ENCODE peak calls at places on chromosomes 11 and 22, in eight cellular contexts. H, Q, G, N, I, X, L and U are unnamed samples.

GRCh38 chr22:48574776-48575566 is 1252.7 kb downstream of the BRD1 start:
- DNase-seq in H (no peak), Q (no peak), G (peak), N (no peak), I (peak), X (peak), L (no peak), U (peak)

GRCh38 chr11:68271023-68271780 is 571 bp downstream of the C11orf24 start:
- DNase-seq in H (peak), Q (peak), G (no peak), N (peak), I (peak), X (peak), L (peak), U (no peak)

GRCh38 chr11:61639816-61640443 is 40.3 kb upstream of the DAGLA start:
- DNase-seq in H (no peak), Q (peak), G (no peak), N (no peak), I (peak), X (no peak), L (no peak), U (no peak)

GRCh38 chr22:41052661-41053490 is 39.5 kb upstream of the EP300 start:
- DNase-seq in H (no peak), Q (peak), G (no peak), N (no peak), I (peak), X (no peak), L (no peak), U (no peak)

GRCh38 chr11:118522571-118523072 is 4.7 kb upstream of the TTC36 start:
- DNase-seq in H (no peak), Q (peak), G (no peak), N (peak), I (peak), X (no peak), L (no peak), U (no peak)

GRCh38 chr22:25030636-25031035 is 78.1 kb downstream of the KIAA1671 start:
- DNase-seq in H (no peak), Q (no peak), G (no peak), N (no peak), I (no peak), X (no peak), L (no peak), U (no peak)

GRCh38 chr11:121711900-121712424 is 259.2 kb upstream of the SORL1-AS1 start:
- DNase-seq in H (no peak), Q (no peak), G (no peak), N (no peak), I (peak), X (no peak), L (no peak), U (no peak)

GRCh38 chr11:96000064-96000463 is 76.2 kb upstream of the MTMR2 start:
- DNase-seq in H (no peak), Q (no peak), G (no peak), N (no peak), I (no peak), X (no peak), L (no peak), U (no peak)

GRCh38 chr11:71336996-71337772 is 84.8 kb upstream of the SHANK2 start:
- DNase-seq in H (no peak), Q (no peak), G (no peak), N (no peak), I (no peak), X (peak), L (no peak), U (no peak)

GRCh38 chr11:96694338-96694737 is 304.5 kb downstream of the JRKL start:
- DNase-seq in H (no peak), Q (no peak), G (no peak), N (no peak), I (no peak), X (no peak), L (no peak), U (no peak)

GRCh38 chr11:58446294-58446693 is 4.3 kb upstream of the OR5B12 start:
- DNase-seq in H (no peak), Q (peak), G (no peak), N (no peak), I (no peak), X (no peak), L (no peak), U (no peak)

GRCh38 chr11:625636-626319 is 1.0 kb upstream of the CDHR5 start:
- DNase-seq in H (no peak), Q (no peak), G (no peak), N (no peak), I (no peak), X (no peak), L (no peak), U (no peak)

GRCh38 chr11:47955356-47955755 is 25.0 kb upstream of the PTPRJ start:
- DNase-seq in H (no peak), Q (no peak), G (no peak), N (no peak), I (no peak), X (no peak), L (no peak), U (no peak)

GRCh38 chr22:49497266-49497665 is 330.4 kb downstream of the BRD1 start:
- DNase-seq in H (no peak), Q (peak), G (no peak), N (no peak), I (no peak), X (no peak), L (no peak), U (no peak)

GRCh38 chr11:57940044-57940781 is 83.5 kb upstream of the OR9Q1 start:
- DNase-seq in H (no peak), Q (peak), G (no peak), N (no peak), I (no peak), X (no peak), L (no peak), U (no peak)

GRCh38 chr22:45064313-45065268 is 54.8 kb upstream of the PHF21B start:
- DNase-seq in H (no peak), Q (peak), G (no peak), N (peak), I (no peak), X (no peak), L (peak), U (no peak)

GRCh38 chr22:37518509-37519267 is 527 bp downstream of the CARD10 start:
- DNase-seq in H (no peak), Q (no peak), G (no peak), N (no peak), I (no peak), X (no peak), L (no peak), U (no peak)

GRCh38 chr22:22710719-22711531 is 66.5 kb downstream of the GGTLC2 start:
- DNase-seq in H (peak), Q (peak), G (no peak), N (peak), I (peak), X (peak), L (peak), U (peak)

GRCh38 chr11:55726715-55727324 is 46.4 kb upstream of the OR5D13 start:
- DNase-seq in H (no peak), Q (no peak), G (no peak), N (no peak), I (peak), X (no peak), L (no peak), U (no peak)

GRCh38 chr11:27231519-27231918 is 131.5 kb downstream of the CCDC34 start:
- DNase-seq in H (no peak), Q (no peak), G (no peak), N (no peak), I (no peak), X (no peak), L (no peak), U (no peak)

GRCh38 chr11:126146454-126147192 is 64.8 kb downstream of the RPUSD4 start:
- DNase-seq in H (no peak), Q (no peak), G (no peak), N (no peak), I (peak), X (no peak), L (no peak), U (no peak)

GRCh38 chr11:106496677-106497076 is 419.2 kb downstream of the AASDHPPT start:
- DNase-seq in H (no peak), Q (peak), G (no peak), N (no peak), I (no peak), X (no peak), L (no peak), U (no peak)

GRCh38 chr22:20568502-20569058 is 61.2 kb downstream of the MED15 start:
- DNase-seq in H (no peak), Q (no peak), G (no peak), N (no peak), I (no peak), X (peak), L (no peak), U (no peak)

GRCh38 chr11:61119571-61119970 is 17.3 kb downstream of the CD5 start:
- DNase-seq in H (no peak), Q (no peak), G (no peak), N (no peak), I (no peak), X (no peak), L (no peak), U (no peak)

GRCh38 chr11:123103326-123103980 is 41.5 kb upstream of the HSPA8 start:
- DNase-seq in H (no peak), Q (peak), G (peak), N (peak), I (peak), X (no peak), L (peak), U (no peak)

GRCh38 chr11:69376155-69377028 is 82.4 kb downstream of the MYEOV start:
- DNase-seq in H (no peak), Q (peak), G (no peak), N (no peak), I (no peak), X (peak), L (no peak), U (no peak)

GRCh38 chr22:46767249-46767985 is 5.0 kb downstream of the TBC1D22A start:
- DNase-seq in H (no peak), Q (no peak), G (no peak), N (no peak), I (no peak), X (no peak), L (no peak), U (no peak)

GRCh38 chr22:36913431-36914382 is at the start of gene CSF2RB:
- DNase-seq in H (no peak), Q (no peak), G (no peak), N (no peak), I (no peak), X (no peak), L (no peak), U (no peak)

GRCh38 chr11:74024630-74025029 is 15.7 kb upstream of the UCP3 start:
- DNase-seq in H (no peak), Q (peak), G (no peak), N (peak), I (no peak), X (peak), L (no peak), U (no peak)

GRCh38 chr11:73350908-73351636 is 25.1 kb upstream of the RELT start:
- DNase-seq in H (peak), Q (peak), G (peak), N (peak), I (peak), X (no peak), L (peak), U (no peak)

GRCh38 chr11:2150206-2150847 is 10.7 kb downstream of the INS start:
- DNase-seq in H (no peak), Q (peak), G (no peak), N (no peak), I (peak), X (no peak), L (no peak), U (no peak)

GRCh38 chr22:29780781-29781676 is 13.9 kb downstream of the UQCR10 start:
- DNase-seq in H (no peak), Q (peak), G (no peak), N (peak), I (peak), X (no peak), L (no peak), U (no peak)

GRCh38 chr11:118530180-118530682 is 761 bp upstream of the TMEM25 start:
- DNase-seq in H (no peak), Q (no peak), G (no peak), N (no peak), I (no peak), X (no peak), L (no peak), U (no peak)

GRCh38 chr11:82680252-82680651 is 53.4 kb downstream of the FAM181B start:
- DNase-seq in H (no peak), Q (no peak), G (no peak), N (no peak), I (peak), X (no peak), L (no peak), U (no peak)

GRCh38 chr11:19393941-19394340 is 153.2 kb upstream of the E2F8 start:
- DNase-seq in H (no peak), Q (peak), G (no peak), N (no peak), I (peak), X (no peak), L (no peak), U (no peak)

GRCh38 chr11:100675115-100675650 is 11.9 kb upstream of the ARHGAP42 start:
- DNase-seq in H (no peak), Q (no peak), G (no peak), N (no peak), I (peak), X (no peak), L (no peak), U (no peak)

GRCh38 chr11:92457250-92457649 is 232.6 kb downstream of the FAT3 start:
- DNase-seq in H (no peak), Q (peak), G (no peak), N (no peak), I (no peak), X (no peak), L (no peak), U (no peak)